ENCODE peak calls at places on chromosomes 11 and 22, in seven cellular contexts. J is GM12878, U is AG04449, C is fibroblast of lung, P is fibroblast of the aortic adventitia, L is WERI-Rb-1, E is colonic mucosa. I is an unnamed sample.
A peak's percentile ranks its signal among the peaks of the same experiment; 100 is the strongest.

GRCh38 chr11:124867700-124868099 is 2.5 kb downstream of the ROBO3 start:
- DNase-seq in J (no peak), U (no peak), C (peak; percentile 48), P (peak; percentile 39), L (peak; percentile 61), E (no peak), I (no peak)

GRCh38 chr11:47044112-47044511 is 107.6 kb downstream of the CSTPP1 start:
- DNase-seq in J (no peak), U (no peak), C (no peak), P (no peak), L (no peak), E (no peak), I (no peak)

GRCh38 chr11:45933846-45934579 is 11.6 kb downstream of the LARGE2 start:
- DNase-seq in J (no peak), U (no peak), C (no peak), P (no peak), L (no peak), E (no peak), I (no peak)

GRCh38 chr11:114257621-114258558 is 38.3 kb upstream of the NNMT start:
- DNase-seq in J (no peak), U (no peak), C (peak; percentile 89), P (no peak), L (peak; percentile 79), E (no peak), I (no peak)

GRCh38 chr22:40874016-40874415 is 12.1 kb upstream of the DNAJB7 start:
- DNase-seq in J (no peak), U (no peak), C (no peak), P (no peak), L (no peak), E (no peak), I (no peak)

GRCh38 chr11:133719532-133720235 is 125.6 kb downstream of the SPATA19 start:
- DNase-seq in J (no peak), U (no peak), C (no peak), P (no peak), L (no peak), E (no peak), I (no peak)

GRCh38 chr11:27215471-27216267 is 147.3 kb downstream of the CCDC34 start:
- DNase-seq in J (no peak), U (no peak), C (no peak), P (peak; percentile 25), L (peak; percentile 29), E (peak; percentile 13), I (no peak)

GRCh38 chr11:3138178-3139085 is 26.7 kb downstream of the OSBPL5 start:
- DNase-seq in J (no peak), U (no peak), C (no peak), P (no peak), L (peak; percentile 75), E (no peak), I (no peak)

GRCh38 chr11:72930011-72930410 is 115.8 kb downstream of the ATG16L2 start:
- DNase-seq in J (no peak), U (no peak), C (peak; percentile 65), P (peak; percentile 37), L (peak; percentile 35), E (no peak), I (peak; percentile 23)

GRCh38 chr11:119791047-119791446 is 62.0 kb upstream of the NECTIN1 start:
- DNase-seq in J (no peak), U (no peak), C (no peak), P (no peak), L (peak; percentile 27), E (no peak), I (no peak)

GRCh38 chr11:131640320-131640719 is 269.9 kb downstream of the NTM start:
- DNase-seq in J (no peak), U (no peak), C (no peak), P (no peak), L (no peak), E (no peak), I (no peak)

GRCh38 chr11:102614485-102614884 is 10.6 kb downstream of the MMP20 start:
- DNase-seq in J (no peak), U (no peak), C (no peak), P (no peak), L (no peak), E (no peak), I (no peak)

GRCh38 chr22:47602732-47603131 is 840.3 kb downstream of the TBC1D22A start:
- DNase-seq in J (no peak), U (no peak), C (no peak), P (no peak), L (no peak), E (no peak), I (no peak)

GRCh38 chr11:122617297-122617696 is 38.2 kb upstream of the UBASH3B start:
- DNase-seq in J (no peak), U (no peak), C (no peak), P (no peak), L (no peak), E (no peak), I (no peak)

GRCh38 chr22:41001722-41002122 is 50.5 kb downstream of the RBX1 start:
- DNase-seq in J (no peak), U (no peak), C (peak; percentile 7), P (peak; percentile 28), L (no peak), E (no peak), I (peak; percentile 1)

GRCh38 chr22:20243545-20244249 is 24.4 kb downstream of the RTN4R start:
- DNase-seq in J (no peak), U (peak; percentile 16), C (peak; percentile 67), P (peak; percentile 75), L (peak; percentile 82), E (peak; percentile 64), I (peak; percentile 14)

GRCh38 chr22:43174941-43175531 is 11.9 kb downstream of the TTLL12 start:
- DNase-seq in J (no peak), U (no peak), C (no peak), P (no peak), L (no peak), E (no peak), I (no peak)

GRCh38 chr22:20904008-20904979 is 12.9 kb upstream of the CRKL start:
- DNase-seq in J (no peak), U (peak; percentile 86), C (peak; percentile 99), P (peak; percentile 99), L (no peak), E (no peak), I (peak; percentile 97)

GRCh38 chr11:118953265-118953664 is 2.8 kb upstream of the UPK2 start:
- DNase-seq in J (no peak), U (no peak), C (peak; percentile 23), P (no peak), L (peak; percentile 26), E (no peak), I (no peak)

GRCh38 chr11:11313426-11313825 is 39.6 kb downstream of the CSNK2A3 start:
- DNase-seq in J (no peak), U (no peak), C (peak; percentile 15), P (peak; percentile 40), L (no peak), E (no peak), I (peak; percentile 59)

GRCh38 chr22:46002757-46003270 is 25.9 kb upstream of the WNT7B start:
- DNase-seq in J (no peak), U (no peak), C (peak; percentile 26), P (no peak), L (no peak), E (no peak), I (no peak)

DNA sequence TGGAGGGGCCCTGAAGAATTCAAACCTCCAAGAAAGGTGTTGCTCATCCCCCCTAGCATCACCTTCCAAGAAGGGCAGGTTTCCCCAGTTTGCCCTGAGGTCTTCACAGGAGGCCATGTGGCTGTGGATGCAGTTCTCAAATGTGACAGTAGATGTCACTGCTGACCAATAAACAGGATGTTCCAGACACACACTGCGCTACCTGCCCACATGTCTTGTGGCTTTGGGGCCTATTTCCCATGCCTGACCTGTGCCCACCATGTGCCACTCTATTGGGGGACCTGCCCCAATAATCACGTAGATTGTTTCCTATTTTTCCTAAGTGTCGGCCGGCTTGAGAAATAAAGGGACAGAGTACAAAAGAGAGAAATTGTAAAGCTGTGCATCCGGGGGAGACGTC is 4.5 kb downstream of the GSTT2 start:
- DNase-seq in J (no peak), U (no peak), C (peak; percentile 16), P (peak; percentile 53), L (no peak), E (no peak), I (no peak)
- TF ChIP-seq CTCF in J (no peak), U (peak; percentile 69), C (peak; percentile 44), P (peak; percentile 76), L (no peak), E (peak; percentile 77), I (no peak)

GRCh38 chr22:22534604-22535415 is 14.7 kb upstream of the ZNF280A start:
- DNase-seq in J (no peak), U (no peak), C (no peak), P (no peak), L (no peak), E (no peak), I (no peak)
- H3K4me3 ChIP-seq in J (no peak overlapping the region), U (no peak overlapping the region), C (no peak overlapping the region), P (no peak overlapping the region), L (no peak overlapping the region), E (no peak overlapping the region), I (no peak overlapping the region)

GRCh38 chr22:39215430-39216142 is 29.2 kb downstream of the PDGFB start:
- DNase-seq in J (no peak), U (no peak), C (no peak), P (no peak), L (peak; percentile 27), E (no peak), I (no peak)
- TF ChIP-seq CTCF in J (peak; percentile 47), U (peak; percentile 42), C (peak; percentile 19), P (peak; percentile 20), L (peak; percentile 79), E (no peak), I (peak; percentile 27)

GRCh38 chr11:111911563-111912401 is at the start of gene CRYAB:
- DNase-seq in J (no peak), U (peak; percentile 95), C (peak; percentile 78), P (peak; percentile 89), L (no peak), E (peak; percentile 54), I (peak; percentile 87)
- H3K4me3 ChIP-seq in J (no peak within 1 kb of the TSS), U (peak within 1 kb of the TSS; percentile 50), C (peak within 1 kb of the TSS; percentile 19), P (peak within 1 kb of the TSS; percentile 55), L (no peak within 1 kb of the TSS), E (peak within 1 kb of the TSS; percentile 18), I (peak within 1 kb of the TSS; percentile 38)

DNA sequence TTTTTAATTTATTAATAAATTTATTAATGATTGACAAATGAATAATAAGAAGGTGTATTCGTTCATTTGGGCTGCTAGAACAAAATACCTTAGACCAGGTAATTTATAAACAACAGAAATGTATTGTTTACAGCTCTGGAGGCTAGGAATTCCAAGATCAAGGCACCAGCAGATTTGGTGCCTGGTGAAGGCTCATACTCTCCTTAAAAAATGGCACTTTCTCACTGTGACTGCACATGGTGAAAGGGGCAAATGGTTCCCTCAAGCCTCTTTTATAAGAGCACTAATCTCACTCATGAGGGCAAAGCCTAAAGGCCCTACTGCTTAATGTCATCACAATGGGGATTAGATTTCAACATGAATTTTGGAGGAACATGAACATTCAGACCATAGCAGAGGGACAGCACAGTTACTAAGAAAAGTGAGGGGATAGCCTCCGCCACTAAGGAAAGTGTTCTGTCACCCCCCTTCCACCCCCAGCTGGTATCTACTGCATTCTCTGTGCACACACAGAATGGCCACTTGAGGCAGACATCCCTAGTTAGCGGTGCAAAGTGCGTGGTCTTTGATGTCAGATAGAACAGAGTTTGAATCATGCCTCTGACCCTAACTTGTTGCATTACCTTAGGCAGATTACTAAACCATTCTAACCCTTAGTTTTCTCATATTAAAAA is 47.2 kb upstream of the CEP295 start:
- DNase-seq in J (no peak), U (no peak), C (no peak), P (no peak), L (peak; percentile 38), E (no peak), I (no peak)
- TF ChIP-seq CTCF in J (peak; percentile 33), U (peak; percentile 3), C (peak; percentile 7), P (peak; percentile 1), L (peak; percentile 68), E (no peak), I (no peak)